ENCODE peak calls at places on chromosomes 5 and 9, in ten cellular contexts. One of them, this sample, is unnamed.

GRCh38 chr9:128420651-128421473 is at the start of gene CERCAM:
- DNase-seq in islet precursor cell: peak
- DNase-seq in NCI-H1105: peak
- DNase-seq in epithelial cell of esophagus: peak
- DNase-seq in sciatic nerve: peak
- DNase-seq in H9: peak
- DNase-seq in stimulated activated CD8-positive, alpha-beta memory T cell treated with anti-CD3 and anti-CD28 coated beads, Interleukin-15, amount 100 ng/mL, for 24 hours: peak
- DNase-seq in M059J: peak
- DNase-seq in non-pigmented ciliary epithelial cell: no peak
- DNase-seq in sigmoid colon: peak
- DNase-seq in this sample: peak

GRCh38 chr9:100601216-100601615 is 23.3 kb downstream of the CAVIN4 start:
- DNase-seq in M059J: peak
- DNase-seq in epithelial cell of esophagus: peak
- DNase-seq in stimulated activated CD8-positive, alpha-beta memory T cell treated with anti-CD3 and anti-CD28 coated beads, Interleukin-15, amount 100 ng/mL, for 24 hours: no peak
- DNase-seq in non-pigmented ciliary epithelial cell: no peak
- DNase-seq in sciatic nerve: no peak
- DNase-seq in islet precursor cell: peak
- DNase-seq in NCI-H1105: peak
- DNase-seq in H9: peak
- DNase-seq in sigmoid colon: no peak
- DNase-seq in this sample: no peak

GRCh38 chr9:20940447-20941176 is 90.8 kb downstream of the HACD4 start:
- DNase-seq in islet precursor cell: no peak
- DNase-seq in stimulated activated CD8-positive, alpha-beta memory T cell treated with anti-CD3 and anti-CD28 coated beads, Interleukin-15, amount 100 ng/mL, for 24 hours: no peak
- DNase-seq in sciatic nerve: no peak
- DNase-seq in non-pigmented ciliary epithelial cell: no peak
- DNase-seq in H9: no peak
- DNase-seq in epithelial cell of esophagus: no peak
- DNase-seq in M059J: no peak
- DNase-seq in sigmoid colon: no peak
- DNase-seq in NCI-H1105: no peak
- DNase-seq in this sample: no peak

GRCh38 chr5:64939772-64940510 is 171.2 kb downstream of the CWC27 start:
- DNase-seq in epithelial cell of esophagus: peak
- DNase-seq in NCI-H1105: no peak
- DNase-seq in stimulated activated CD8-positive, alpha-beta memory T cell treated with anti-CD3 and anti-CD28 coated beads, Interleukin-15, amount 100 ng/mL, for 24 hours: no peak
- DNase-seq in sciatic nerve: peak
- DNase-seq in non-pigmented ciliary epithelial cell: no peak
- DNase-seq in M059J: no peak
- DNase-seq in H9: peak
- DNase-seq in sigmoid colon: peak
- DNase-seq in islet precursor cell: peak
- DNase-seq in this sample: peak

GRCh38 chr5:103993028-103993427 is 430.4 kb upstream of the NUDT12 start:
- DNase-seq in stimulated activated CD8-positive, alpha-beta memory T cell treated with anti-CD3 and anti-CD28 coated beads, Interleukin-15, amount 100 ng/mL, for 24 hours: no peak
- DNase-seq in NCI-H1105: no peak
- DNase-seq in non-pigmented ciliary epithelial cell: no peak
- DNase-seq in islet precursor cell: no peak
- DNase-seq in H9: no peak
- DNase-seq in sigmoid colon: no peak
- DNase-seq in epithelial cell of esophagus: no peak
- DNase-seq in sciatic nerve: no peak
- DNase-seq in M059J: no peak
- DNase-seq in this sample: no peak

GRCh38 chr5:133121080-133121479 is 69.3 kb downstream of the HSPA4 start:
- DNase-seq in islet precursor cell: no peak
- DNase-seq in NCI-H1105: no peak
- DNase-seq in sciatic nerve: no peak
- DNase-seq in stimulated activated CD8-positive, alpha-beta memory T cell treated with anti-CD3 and anti-CD28 coated beads, Interleukin-15, amount 100 ng/mL, for 24 hours: no peak
- DNase-seq in H9: no peak
- DNase-seq in non-pigmented ciliary epithelial cell: no peak
- DNase-seq in M059J: no peak
- DNase-seq in epithelial cell of esophagus: no peak
- DNase-seq in sigmoid colon: no peak
- DNase-seq in this sample: no peak

GRCh38 chr5:138138949-138139775 is at the start of gene NME5:
- DNase-seq in sigmoid colon: peak
- DNase-seq in islet precursor cell: peak
- DNase-seq in M059J: peak
- DNase-seq in NCI-H1105: peak
- DNase-seq in stimulated activated CD8-positive, alpha-beta memory T cell treated with anti-CD3 and anti-CD28 coated beads, Interleukin-15, amount 100 ng/mL, for 24 hours: no peak
- DNase-seq in epithelial cell of esophagus: peak
- DNase-seq in sciatic nerve: peak
- DNase-seq in H9: peak
- DNase-seq in non-pigmented ciliary epithelial cell: no peak
- DNase-seq in this sample: peak

GRCh38 chr5:50722223-50722622 is 55.8 kb downstream of the PARP8 start:
- DNase-seq in non-pigmented ciliary epithelial cell: no peak
- DNase-seq in M059J: no peak
- DNase-seq in NCI-H1105: no peak
- DNase-seq in sciatic nerve: no peak
- DNase-seq in islet precursor cell: no peak
- DNase-seq in epithelial cell of esophagus: no peak
- DNase-seq in H9: no peak
- DNase-seq in stimulated activated CD8-positive, alpha-beta memory T cell treated with anti-CD3 and anti-CD28 coated beads, Interleukin-15, amount 100 ng/mL, for 24 hours: no peak
- DNase-seq in sigmoid colon: no peak
- DNase-seq in this sample: no peak

GRCh38 chr9:83596899-83597504 is 25.9 kb upstream of the IDNK start:
- DNase-seq in islet precursor cell: peak
- DNase-seq in M059J: peak
- DNase-seq in epithelial cell of esophagus: peak
- DNase-seq in NCI-H1105: peak
- DNase-seq in sigmoid colon: no peak
- DNase-seq in sciatic nerve: no peak
- DNase-seq in stimulated activated CD8-positive, alpha-beta memory T cell treated with anti-CD3 and anti-CD28 coated beads, Interleukin-15, amount 100 ng/mL, for 24 hours: peak
- DNase-seq in H9: peak
- DNase-seq in non-pigmented ciliary epithelial cell: no peak
- DNase-seq in this sample: no peak

GRCh38 chr5:68554566-68555279 is 339.2 kb downstream of the PIK3R1 start:
- DNase-seq in non-pigmented ciliary epithelial cell: peak
- DNase-seq in NCI-H1105: no peak
- DNase-seq in sciatic nerve: peak
- DNase-seq in epithelial cell of esophagus: no peak
- DNase-seq in M059J: peak
- DNase-seq in H9: no peak
- DNase-seq in stimulated activated CD8-positive, alpha-beta memory T cell treated with anti-CD3 and anti-CD28 coated beads, Interleukin-15, amount 100 ng/mL, for 24 hours: no peak
- DNase-seq in sigmoid colon: no peak
- DNase-seq in islet precursor cell: peak
- DNase-seq in this sample: peak

GRCh38 chr9:74951725-74952151 is 974 bp downstream of the C9orf40 start:
- DNase-seq in sciatic nerve: peak
- DNase-seq in islet precursor cell: peak
- DNase-seq in H9: peak
- DNase-seq in NCI-H1105: peak
- DNase-seq in stimulated activated CD8-positive, alpha-beta memory T cell treated with anti-CD3 and anti-CD28 coated beads, Interleukin-15, amount 100 ng/mL, for 24 hours: peak
- DNase-seq in epithelial cell of esophagus: peak
- DNase-seq in M059J: peak
- DNase-seq in sigmoid colon: peak
- DNase-seq in non-pigmented ciliary epithelial cell: no peak
- DNase-seq in this sample: peak

GRCh38 chr9:98222885-98223640 is 30.6 kb upstream of the CORO2A start:
- DNase-seq in sciatic nerve: no peak
- DNase-seq in M059J: peak
- DNase-seq in non-pigmented ciliary epithelial cell: peak
- DNase-seq in stimulated activated CD8-positive, alpha-beta memory T cell treated with anti-CD3 and anti-CD28 coated beads, Interleukin-15, amount 100 ng/mL, for 24 hours: no peak
- DNase-seq in sigmoid colon: peak
- DNase-seq in epithelial cell of esophagus: peak
- DNase-seq in H9: no peak
- DNase-seq in islet precursor cell: peak
- DNase-seq in NCI-H1105: no peak
- DNase-seq in this sample: no peak

This sample was measured in psoas muscle.